ENCODE peak calls at places on chromosomes 2 and 18, in nine cellular contexts. M, J, K, A, F, X, B, Y and U are unnamed samples.

GRCh38 chr18:76256897-76257500 is 238.0 kb downstream of the ZNF516 start:
- DNase-seq in M (peak; percentile 76), J (peak; percentile 69), K (peak; percentile 16), A (no peak), F (no peak), X (no peak), B (no peak), Y (no peak), U (peak; percentile 12)

GRCh38 chr2:154697422-154698237 is 865 bp upstream of the KCNJ3 start:
- DNase-seq in M (no peak), J (peak; percentile 10), K (no peak), A (no peak), F (peak; percentile 86), X (peak; percentile 64), B (no peak), Y (no peak), U (no peak)

GRCh38 chr2:54634564-54635511 is 88.6 kb upstream of the EML6 start:
- DNase-seq in M (peak; percentile 95), J (no peak), K (no peak), A (no peak), F (no peak), X (peak; percentile 83), B (no peak), Y (no peak), U (no peak)

GRCh38 chr18:37712776-37713175 is 147.2 kb upstream of the CELF4 start:
- DNase-seq in M (peak; percentile 67), J (no peak), K (no peak), A (no peak), F (no peak), X (no peak), B (no peak), Y (no peak), U (no peak)

GRCh38 chr2:961786-962185 is 11.1 kb downstream of the SNTG2 start:
- DNase-seq in M (no peak), J (no peak), K (no peak), A (no peak), F (no peak), X (no peak), B (no peak), Y (no peak), U (no peak)

GRCh38 chr18:55323051-55323994 is 264.7 kb downstream of the TCF4 start:
- DNase-seq in M (peak; percentile 53), J (no peak), K (no peak), A (no peak), F (peak; percentile 54), X (no peak), B (no peak), Y (no peak), U (no peak)

GRCh38 chr2:109242222-109242653 is 113.2 kb downstream of the SH3RF3 start:
- DNase-seq in M (no peak), J (no peak), K (no peak), A (no peak), F (no peak), X (no peak), B (no peak), Y (no peak), U (no peak)

GRCh38 chr2:85861650-85862049 is 27.1 kb downstream of the ST3GAL5 start:
- DNase-seq in M (no peak), J (no peak), K (no peak), A (no peak), F (no peak), X (no peak), B (no peak), Y (no peak), U (no peak)

GRCh38 chr2:240651185-240651584 is 25.9 kb downstream of the GPR35 start:
- DNase-seq in M (no peak), J (no peak), K (no peak), A (no peak), F (no peak), X (no peak), B (no peak), Y (no peak), U (no peak)

GRCh38 chr2:230863031-230863430 is 1.7 kb upstream of the ITM2C start:
- DNase-seq in M (no peak), J (no peak), K (no peak), A (no peak), F (no peak), X (no peak), B (no peak), Y (no peak), U (no peak)

GRCh38 chr2:241412144-241412543 is 56.1 kb downstream of the FARP2 start:
- DNase-seq in M (peak; percentile 92), J (peak; percentile 57), K (peak; percentile 27), A (no peak), F (no peak), X (no peak), B (no peak), Y (no peak), U (peak; percentile 96)

GRCh38 chr2:164066095-164066494 is 330.3 kb upstream of the FIGN start:
- DNase-seq in M (no peak), J (no peak), K (no peak), A (no peak), F (no peak), X (no peak), B (no peak), Y (no peak), U (no peak)

GRCh38 chr2:28950941-28951630 is 30.0 kb upstream of the TOGARAM2 start:
- DNase-seq in M (no peak), J (no peak), K (no peak), A (no peak), F (no peak), X (peak; percentile 70), B (no peak), Y (no peak), U (no peak)

GRCh38 chr2:236603361-236604015 is 33.9 kb downstream of the ACKR3 start:
- DNase-seq in M (no peak), J (no peak), K (no peak), A (no peak), F (peak; percentile 75), X (no peak), B (no peak), Y (no peak), U (no peak)

GRCh38 chr2:175600024-175600831 is 401.8 kb downstream of the LNPK start:
- DNase-seq in M (no peak), J (peak; percentile 76), K (peak; percentile 92), A (no peak), F (no peak), X (peak; percentile 57), B (no peak), Y (no peak), U (no peak)

GRCh38 chr2:219672406-219672805 is 45.0 kb downstream of the SLC4A3 start:
- DNase-seq in M (no peak), J (no peak), K (no peak), A (no peak), F (no peak), X (no peak), B (no peak), Y (no peak), U (no peak)

GRCh38 chr18:68456985-68457384 is 257.9 kb downstream of the TMX3 start:
- DNase-seq in M (no peak), J (no peak), K (no peak), A (no peak), F (no peak), X (no peak), B (no peak), Y (no peak), U (no peak)

GRCh38 chr2:226835420-226835795 is 446 bp upstream of the RHBDD1 start:
- DNase-seq in M (no peak), J (no peak), K (no peak), A (no peak), F (no peak), X (no peak), B (no peak), Y (no peak), U (no peak)

GRCh38 chr2:3179208-3179607 is 198.4 kb downstream of the EIPR1 start:
- DNase-seq in M (no peak), J (no peak), K (no peak), A (no peak), F (no peak), X (peak; percentile 55), B (no peak), Y (peak; percentile 10), U (no peak)

GRCh38 chr2:132420776-132421175 is 4.2 kb downstream of the GPR39 start:
- DNase-seq in M (no peak), J (no peak), K (no peak), A (no peak), F (no peak), X (no peak), B (no peak), Y (no peak), U (no peak)

GRCh38 chr2:132974477-132975050 is 304.6 kb upstream of the LYPD1 start:
- DNase-seq in M (no peak), J (peak; percentile 19), K (no peak), A (no peak), F (no peak), X (no peak), B (no peak), Y (no peak), U (no peak)

GRCh38 chr2:47459021-47459420 is 56.1 kb downstream of the MSH2 start:
- DNase-seq in M (no peak), J (no peak), K (no peak), A (no peak), F (no peak), X (no peak), B (no peak), Y (no peak), U (no peak)

GRCh38 chr2:105175231-105175630 is 66.3 kb upstream of the GPR45 start:
- DNase-seq in M (no peak), J (peak; percentile 23), K (no peak), A (no peak), F (no peak), X (no peak), B (no peak), Y (no peak), U (no peak)

GRCh38 chr2:132923787-132924186 is 253.8 kb upstream of the LYPD1 start:
- DNase-seq in M (peak; percentile 67), J (peak; percentile 29), K (no peak), A (no peak), F (no peak), X (no peak), B (no peak), Y (no peak), U (no peak)

GRCh38 chr18:21897811-21898210 is 157.2 kb downstream of the MIB1 start:
- DNase-seq in M (peak; percentile 61), J (peak; percentile 34), K (no peak), A (no peak), F (no peak), X (peak; percentile 73), B (no peak), Y (peak; percentile 2), U (no peak)

GRCh38 chr2:237227190-237227988 is 141.7 kb downstream of the COPS8 start:
- DNase-seq in M (peak; percentile 91), J (peak; percentile 93), K (no peak), A (no peak), F (no peak), X (no peak), B (no peak), Y (peak; percentile 17), U (peak; percentile 67)

GRCh38 chr2:74436804-74437695 is 4.7 kb downstream of the RTKN start:
- DNase-seq in M (peak; percentile 26), J (no peak), K (no peak), A (no peak), F (no peak), X (no peak), B (no peak), Y (no peak), U (no peak)

GRCh38 chr2:56444339-56444738 is 260.5 kb downstream of the CCDC85A start:
- DNase-seq in M (peak; percentile 1), J (peak; percentile 8), K (no peak), A (no peak), F (no peak), X (no peak), B (no peak), Y (no peak), U (no peak)

GRCh38 chr2:237687666-237688065 is 60.3 kb downstream of the LRRFIP1 start:
- DNase-seq in M (peak; percentile 98), J (peak; percentile 96), K (peak; percentile 99), A (peak; percentile 68), F (no peak), X (no peak), B (peak; percentile 83), Y (no peak), U (no peak)

GRCh38 chr2:239921843-239922242 is 103.3 kb downstream of the NDUFA10 start:
- DNase-seq in M (no peak), J (no peak), K (no peak), A (no peak), F (no peak), X (no peak), B (no peak), Y (no peak), U (no peak)

GRCh38 chr18:31100598-31101147 is 1.5 kb downstream of the DSC2 start:
- DNase-seq in M (peak; percentile 17), J (no peak), K (no peak), A (no peak), F (no peak), X (peak; percentile 92), B (no peak), Y (no peak), U (no peak)